ENCODE peak calls at places on chromosomes 13 and 19, in six cellular contexts. W, X, G, S, P and F are unnamed samples.
A peak's percentile ranks its signal among the peaks of the same experiment; 100 is the strongest.

GRCh38 chr13:21580736-21581135 is 23.2 kb downstream of the MICU2 start:
- DNase-seq in W (no peak), X (no peak), G (no peak), S (no peak), P (no peak), F (no peak)

GRCh38 chr13:99979453-99980200 is 2.0 kb upstream of the ZIC2 start:
- DNase-seq in W (no peak), X (peak; percentile 45), G (peak; percentile 79), S (no peak), P (peak; percentile 46), F (no peak)

GRCh38 chr19:3821857-3822364 is 35.7 kb upstream of the MATK start:
- DNase-seq in W (peak; percentile 76), X (peak; percentile 87), G (peak; percentile 81), S (no peak), P (no peak), F (peak; percentile 86)

GRCh38 chr13:106567421-106568224 is at the start of gene ARGLU1:
- DNase-seq in W (peak; percentile 95), X (peak; percentile 98), G (peak; percentile 97), S (peak; percentile 92), P (peak; percentile 85), F (peak; percentile 91)

GRCh38 chr13:74290324-74290773 is 156.1 kb upstream of the KLF12 start:
- DNase-seq in W (peak; percentile 77), X (no peak), G (peak; percentile 52), S (peak; percentile 40), P (peak; percentile 40), F (peak; percentile 8)

GRCh38 chr13:59346861-59347470 is 816.8 kb downstream of the DIAPH3 start:
- DNase-seq in W (no peak), X (no peak), G (no peak), S (no peak), P (no peak), F (no peak)

GRCh38 chr19:50794778-50795664 is 4.8 kb downstream of the ACP4 start:
- DNase-seq in W (peak; percentile 70), X (no peak), G (no peak), S (no peak), P (no peak), F (no peak)

GRCh38 chr13:35046587-35046986 is 104.5 kb downstream of the NBEA start:
- DNase-seq in W (no peak), X (no peak), G (no peak), S (no peak), P (no peak), F (no peak)

GRCh38 chr19:42284066-42284501 is 15.0 kb downstream of the CIC start:
- DNase-seq in W (peak; percentile 91), X (peak; percentile 80), G (peak; percentile 88), S (peak; percentile 77), P (no peak), F (peak; percentile 93)

GRCh38 chr19:45141203-45141900 is 19.4 kb downstream of the NKPD1 start:
- DNase-seq in W (no peak), X (no peak), G (no peak), S (no peak), P (no peak), F (no peak)

GRCh38 chr13:51643882-51644281 is 59.6 kb downstream of the WDFY2 start:
- DNase-seq in W (no peak), X (no peak), G (no peak), S (no peak), P (peak; percentile 87), F (no peak)

GRCh38 chr13:48078251-48078656 is 16.6 kb downstream of the MED4 start:
- DNase-seq in W (peak; percentile 81), X (no peak), G (no peak), S (no peak), P (no peak), F (peak; percentile 48)

GRCh38 chr19:4279530-4280422 is 710 bp downstream of the SHD start:
- DNase-seq in W (no peak), X (no peak), G (peak; percentile 27), S (no peak), P (no peak), F (no peak)

GRCh38 chr13:58397596-58398387 is 766.2 kb downstream of the PCDH17 start:
- DNase-seq in W (no peak), X (no peak), G (peak; percentile 18), S (no peak), P (no peak), F (no peak)

GRCh38 chr19:19214892-19215291 is 3.1 kb downstream of the NCAN start:
- DNase-seq in W (no peak), X (peak; percentile 98), G (peak; percentile 87), S (no peak), P (no peak), F (no peak)

GRCh38 chr13:60679928-60680693 is 283.1 kb downstream of the TDRD3 start:
- DNase-seq in W (no peak), X (no peak), G (no peak), S (no peak), P (no peak), F (no peak)

GRCh38 chr19:7197169-7197759 is 97.0 kb downstream of the INSR start:
- DNase-seq in W (peak; percentile 94), X (peak; percentile 85), G (peak; percentile 92), S (peak; percentile 96), P (peak; percentile 83), F (peak; percentile 87)

GRCh38 chr19:48554385-48555091 is 2.6 kb downstream of the SULT2B1 start:
- DNase-seq in W (no peak), X (peak; percentile 34), G (peak; percentile 70), S (no peak), P (peak; percentile 79), F (no peak)

GRCh38 chr13:105159794-105160193 is 1375.7 kb downstream of the EFNB2 start:
- DNase-seq in W (peak; percentile 9), X (no peak), G (no peak), S (no peak), P (no peak), F (no peak)

GRCh38 chr19:40585677-40586422 is 9.2 kb downstream of the SHKBP1 start:
- DNase-seq in W (no peak), X (no peak), G (no peak), S (no peak), P (peak; percentile 64), F (no peak)

GRCh38 chr13:30135351-30135750 is 172.0 kb downstream of the KATNAL1 start:
- DNase-seq in W (no peak), X (no peak), G (no peak), S (no peak), P (no peak), F (no peak)

GRCh38 chr13:24893863-24894262 is 129.9 kb downstream of the RNF17 start:
- DNase-seq in W (no peak), X (no peak), G (no peak), S (no peak), P (no peak), F (no peak)

GRCh38 chr19:50478901-50479715 is 2.5 kb upstream of the GARIN5A start:
- DNase-seq in W (peak; percentile 20), X (no peak), G (peak; percentile 59), S (no peak), P (no peak), F (no peak)

GRCh38 chr19:58385313-58386165 is 1.5 kb upstream of the RPS5 start:
- DNase-seq in W (peak; percentile 68), X (no peak), G (no peak), S (no peak), P (peak; percentile 20), F (no peak)

GRCh38 chr19:19405919-19406877 is 723 bp downstream of the GATAD2A start:
- DNase-seq in W (peak; percentile 52), X (peak; percentile 76), G (peak; percentile 80), S (peak; percentile 43), P (peak; percentile 46), F (peak; percentile 52)

GRCh38 chr13:108629353-108629752 is at the start of gene MYO16:
- DNase-seq in W (no peak), X (no peak), G (peak; percentile 80), S (no peak), P (no peak), F (no peak)

DNA sequence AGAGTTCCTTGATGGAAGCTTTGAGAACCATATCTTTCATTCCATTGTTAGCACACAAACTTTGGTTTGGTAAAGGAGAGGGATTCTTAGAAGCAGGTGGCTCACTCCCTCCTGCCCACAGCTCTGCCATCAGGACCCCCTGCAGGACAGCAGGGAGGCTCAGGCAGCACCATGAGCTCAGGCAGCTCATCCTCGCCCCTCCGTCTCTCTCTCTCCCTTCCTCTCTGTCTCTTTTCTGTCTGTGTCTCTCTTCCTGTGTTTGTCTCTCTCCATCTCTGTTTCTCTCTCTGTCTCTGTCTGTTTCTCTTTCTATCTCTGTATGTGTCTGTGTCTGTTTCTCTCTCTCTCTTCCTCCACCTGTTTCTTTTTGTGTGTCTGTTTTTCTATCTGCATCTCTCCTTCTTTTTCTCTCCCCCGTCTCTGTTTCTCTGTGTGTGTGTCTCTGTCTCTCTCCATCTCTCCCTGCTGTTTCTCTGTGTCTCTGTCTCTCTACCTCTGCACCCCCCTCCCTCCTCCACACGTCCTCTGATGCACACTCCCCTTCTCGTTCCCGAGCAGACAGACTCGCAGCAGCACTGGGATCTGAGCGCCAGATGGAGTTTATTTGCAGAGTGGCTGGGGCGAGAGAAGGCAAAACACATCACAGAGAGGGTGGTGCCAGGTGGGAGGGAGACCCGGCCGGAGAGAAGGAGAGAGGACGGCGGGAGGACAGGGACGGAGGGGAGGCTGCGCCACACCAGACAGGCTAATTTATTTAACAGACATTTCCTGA is 8.7 kb downstream of the SBK2 start:
- DNase-seq in W (no peak), X (no peak), G (no peak), S (no peak), P (no peak), F (no peak)
- TF ChIP-seq CTCF in W (no peak), X (no peak), G (no peak), S (no peak), P (no peak), F (no peak)

GRCh38 chr13:78317030-78317429 is 286.3 kb downstream of the POU4F1 start:
- DNase-seq in W (peak; percentile 22), X (no peak), G (peak; percentile 58), S (no peak), P (no peak), F (no peak)
- TF ChIP-seq CTCF in W (peak; percentile 42), X (peak; percentile 37), G (peak; percentile 65), S (no peak), P (peak; percentile 18), F (peak; percentile 40)

DNA sequence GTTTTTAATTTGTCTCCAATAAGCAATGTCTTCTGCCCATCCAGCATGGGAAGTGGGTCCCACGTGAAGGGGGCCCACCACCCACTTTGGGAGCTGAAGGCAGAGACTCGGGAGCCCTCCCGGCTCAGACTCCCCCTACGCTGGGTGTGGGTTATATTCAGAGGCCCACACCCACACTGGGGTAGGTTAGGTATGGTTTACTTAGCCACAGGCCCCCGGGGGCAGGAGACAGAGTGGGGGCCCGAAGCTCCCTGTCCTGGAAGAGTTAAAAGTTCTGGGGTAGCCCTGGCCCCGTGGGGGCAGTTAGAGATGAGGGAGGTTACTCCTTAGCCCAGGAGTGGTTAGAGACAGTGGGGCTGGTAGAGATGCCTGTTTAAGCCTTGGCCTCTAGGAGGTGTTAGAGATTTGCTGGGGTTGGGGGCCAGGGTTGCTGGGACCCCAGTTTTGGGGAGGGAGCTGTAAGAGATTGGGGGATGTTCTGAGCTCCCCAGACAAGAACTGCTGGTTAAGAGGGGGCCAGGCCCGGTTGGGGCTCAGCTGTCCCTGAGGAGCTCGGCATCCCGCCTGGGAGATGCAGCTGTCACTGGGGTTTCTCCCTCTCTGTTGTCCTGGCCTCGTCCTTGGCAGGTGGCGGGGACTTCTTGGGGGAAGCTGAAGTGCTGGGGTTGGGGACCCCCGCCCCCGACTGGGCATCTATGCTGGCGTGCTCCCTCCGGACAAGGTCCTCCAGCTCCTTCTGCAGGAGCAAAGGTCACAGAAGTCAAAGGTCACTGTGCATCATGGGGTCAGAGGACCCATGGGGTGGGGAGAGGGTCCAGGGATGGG is 712 bp upstream of the RINL start:
- DNase-seq in W (no peak), X (no peak), G (no peak), S (no peak), P (no peak), F (no peak)
- TF ChIP-seq CTCF in W (peak; percentile 14), X (no peak), G (no peak), S (no peak), P (no peak), F (no peak)

GRCh38 chr13:101544979-101545378 is 92.5 kb downstream of the ITGBL1 start:
- DNase-seq in W (no peak), X (no peak), G (no peak), S (no peak), P (no peak), F (no peak)

GRCh38 chr13:101545521-101545920 is 93.0 kb downstream of the ITGBL1 start:
- DNase-seq in W (no peak), X (no peak), G (no peak), S (no peak), P (no peak), F (no peak)
- TF ChIP-seq CTCF in W (no peak), X (no peak), G (no peak), S (no peak), P (peak; percentile 26), F (no peak)